ENCODE peak calls at places on chromosomes 4 and X, in four cellular contexts. One of them, this sample, is unnamed.

GRCh38 chr4:144645102-144645469 is 870 bp upstream of the HHIP start:
- DNase-seq in SK-N-SH: peak
- DNase-seq in WTC11: peak
- DNase-seq in GM12878: no peak
- DNase-seq in this sample: no peak

GRCh38 chrX:356385-357034 is 30.2 kb downstream of the PPP2R3B start:
- DNase-seq in SK-N-SH: no peak
- DNase-seq in GM12878: no peak
- DNase-seq in WTC11: no peak
- DNase-seq in this sample: no peak

GRCh38 chr4:176841730-176842129 is 49.0 kb upstream of the VEGFC start:
- DNase-seq in WTC11: no peak
- DNase-seq in GM12878: no peak
- DNase-seq in SK-N-SH: no peak
- DNase-seq in this sample: no peak

GRCh38 chr4:156191382-156191781 is 237.7 kb upstream of the CTSO start:
- DNase-seq in WTC11: no peak
- DNase-seq in GM12878: no peak
- DNase-seq in SK-N-SH: no peak
- DNase-seq in this sample: no peak

GRCh38 chrX:120514236-120514635 is 45.1 kb upstream of the LAMP2 start:
- DNase-seq in SK-N-SH: peak
- DNase-seq in GM12878: no peak
- DNase-seq in WTC11: no peak
- DNase-seq in this sample: peak

GRCh38 chrX:18828832-18829404 is 121.5 kb downstream of the PPEF1 start:
- DNase-seq in GM12878: no peak
- DNase-seq in SK-N-SH: no peak
- DNase-seq in WTC11: no peak
- DNase-seq in this sample: peak

GRCh38 chr4:10013722-10014121 is 7.6 kb downstream of the SLC2A9 start:
- DNase-seq in WTC11: peak
- DNase-seq in SK-N-SH: peak
- DNase-seq in GM12878: no peak
- DNase-seq in this sample: peak

GRCh38 chr4:20422398-20422797 is 170.7 kb downstream of the SLIT2 start:
- DNase-seq in SK-N-SH: peak
- DNase-seq in WTC11: peak
- DNase-seq in GM12878: no peak
- DNase-seq in this sample: peak

GRCh38 chrX:119417842-119418241 is 18.7 kb downstream of the SLC25A43 start:
- DNase-seq in SK-N-SH: no peak
- DNase-seq in GM12878: no peak
- DNase-seq in WTC11: no peak
- DNase-seq in this sample: no peak

GRCh38 chr4:11312389-11312788 is 116.3 kb downstream of the HS3ST1 start:
- DNase-seq in GM12878: no peak
- DNase-seq in SK-N-SH: no peak
- DNase-seq in WTC11: no peak
- DNase-seq in this sample: no peak

GRCh38 chrX:134146493-134146892 is 90.5 kb upstream of the CCDC160 start:
- DNase-seq in SK-N-SH: no peak
- DNase-seq in GM12878: no peak
- DNase-seq in WTC11: no peak
- DNase-seq in this sample: peak

GRCh38 chr4:141560056-141560455 is 76.3 kb upstream of the IL15 start:
- DNase-seq in WTC11: no peak
- DNase-seq in SK-N-SH: no peak
- DNase-seq in GM12878: no peak
- DNase-seq in this sample: no peak
- TF ChIP-seq USF1 in WTC11: no peak
- TF ChIP-seq USF1 in SK-N-SH: no peak
- TF ChIP-seq USF1 in GM12878: no peak
- TF ChIP-seq USF1 in this sample: no peak

DNA sequence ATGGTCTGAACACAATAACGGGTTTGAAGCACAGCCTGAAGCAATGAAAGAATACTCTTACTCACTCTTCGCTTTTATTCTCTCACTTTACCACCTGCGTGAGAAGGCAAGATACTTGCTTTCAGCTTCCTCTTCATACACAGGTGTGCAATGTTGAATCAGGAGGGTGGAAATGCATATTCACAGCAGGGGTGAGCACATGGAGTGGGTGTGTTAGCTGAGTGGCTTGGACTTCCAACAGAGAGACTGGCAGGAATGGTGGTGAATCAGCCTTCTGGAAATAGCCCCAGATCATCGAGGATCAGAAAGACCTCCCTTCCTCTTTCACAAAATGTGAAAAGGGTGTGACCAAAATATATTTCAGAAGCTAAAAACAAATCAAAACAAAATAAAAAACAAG is 521.2 kb downstream of the STIM2 start:
- DNase-seq in GM12878: no peak
- DNase-seq in SK-N-SH: peak
- DNase-seq in WTC11: no peak
- DNase-seq in this sample: no peak
- TF ChIP-seq USF1 in GM12878: no peak
- TF ChIP-seq USF1 in SK-N-SH: no peak
- TF ChIP-seq USF1 in WTC11: no peak
- TF ChIP-seq USF1 in this sample: no peak

GRCh38 chrX:132217203-132218073 is 1.8 kb downstream of the RAP2C start:
- DNase-seq in WTC11: peak
- DNase-seq in GM12878: peak
- DNase-seq in SK-N-SH: peak
- DNase-seq in this sample: peak

GRCh38 chrX:132216283-132216682 is 3.0 kb downstream of the RAP2C start:
- DNase-seq in WTC11: no peak
- DNase-seq in GM12878: no peak
- DNase-seq in SK-N-SH: no peak
- DNase-seq in this sample: no peak

GRCh38 chrX:132216806-132217202 is 2.4 kb downstream of the RAP2C start:
- DNase-seq in SK-N-SH: no peak
- DNase-seq in WTC11: no peak
- DNase-seq in GM12878: no peak
- DNase-seq in this sample: no peak

GRCh38 chrX:132219343-132219768 is at the start of gene RAP2C:
- DNase-seq in GM12878: no peak
- DNase-seq in SK-N-SH: peak
- DNase-seq in WTC11: peak
- DNase-seq in this sample: peak

DNA sequence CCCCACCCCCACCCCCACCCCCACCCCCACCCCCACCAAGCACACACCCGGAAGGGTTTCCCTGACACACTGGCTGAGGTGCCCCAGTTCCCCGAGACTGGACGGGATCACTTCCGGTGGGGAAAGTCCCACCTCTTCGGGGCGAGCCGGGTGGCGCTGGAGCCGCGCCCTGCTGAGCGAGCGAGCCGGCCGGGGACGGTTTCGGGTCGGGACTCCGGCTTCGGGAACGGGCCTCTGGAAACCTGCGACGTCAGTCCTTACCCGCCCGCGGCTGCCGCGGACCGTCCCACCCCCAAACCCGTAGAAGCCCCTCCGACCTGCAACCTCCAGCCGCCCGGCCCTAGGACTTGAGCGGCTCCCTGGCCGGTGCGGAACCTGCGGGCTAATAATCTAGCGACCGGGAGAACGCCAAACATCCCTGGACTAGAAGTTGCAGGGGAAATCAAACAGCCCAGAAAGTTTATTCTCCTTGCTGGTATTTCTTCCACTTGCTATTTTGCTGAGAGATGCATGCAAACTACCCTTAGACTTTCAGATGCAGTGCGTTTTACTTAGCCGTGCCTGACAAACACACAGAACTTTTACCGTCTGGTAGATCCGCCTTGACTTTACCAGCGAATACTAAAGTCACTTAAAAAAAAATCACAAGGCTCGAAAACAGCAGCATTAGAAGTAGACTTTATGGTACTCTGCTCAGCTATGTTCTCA is 993 bp downstream of the RAP2C start:
- DNase-seq in GM12878: peak
- DNase-seq in WTC11: peak
- DNase-seq in SK-N-SH: peak
- DNase-seq in this sample: peak
- TF ChIP-seq USF1 in GM12878: no peak
- TF ChIP-seq USF1 in WTC11: no peak
- TF ChIP-seq USF1 in SK-N-SH: no peak
- TF ChIP-seq USF1 in this sample: no peak

GRCh38 chrX:68758671-68759070 is 70.2 kb upstream of the EFNB1 start:
- DNase-seq in SK-N-SH: no peak
- DNase-seq in WTC11: no peak
- DNase-seq in GM12878: no peak
- DNase-seq in this sample: no peak
- TF ChIP-seq USF1 in SK-N-SH: no peak
- TF ChIP-seq USF1 in WTC11: no peak
- TF ChIP-seq USF1 in GM12878: no peak
- TF ChIP-seq USF1 in this sample: no peak

GRCh38 chr4:185955817-185956542 is 113.0 kb upstream of the TLR3 start:
- DNase-seq in SK-N-SH: peak
- DNase-seq in GM12878: no peak
- DNase-seq in WTC11: peak
- DNase-seq in this sample: no peak

GRCh38 chr4:185956546-185956945 is 112.4 kb upstream of the TLR3 start:
- DNase-seq in GM12878: no peak
- DNase-seq in WTC11: no peak
- DNase-seq in SK-N-SH: peak
- DNase-seq in this sample: no peak

DNA sequence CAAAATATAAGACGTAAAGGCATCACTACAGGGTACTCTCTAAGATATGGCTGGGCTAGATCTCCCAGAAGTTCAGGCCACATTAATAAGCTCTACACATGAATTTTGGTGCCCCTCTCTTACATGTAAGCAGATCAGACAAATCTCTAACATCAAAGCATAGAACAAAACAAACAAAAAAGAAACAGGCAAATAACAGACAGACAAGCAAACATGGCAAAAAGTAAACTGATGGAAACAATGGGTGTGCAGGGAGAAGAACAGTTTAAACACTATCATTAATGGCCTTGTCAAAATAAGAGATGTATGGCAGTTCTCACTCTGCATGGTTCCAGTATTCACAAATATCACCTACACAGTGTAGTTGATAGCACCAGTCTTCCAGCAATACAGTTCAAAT is 110.9 kb upstream of the TLR3 start:
- DNase-seq in WTC11: no peak
- DNase-seq in SK-N-SH: no peak
- DNase-seq in GM12878: no peak
- DNase-seq in this sample: no peak
- TF ChIP-seq USF1 in WTC11: no peak
- TF ChIP-seq USF1 in SK-N-SH: no peak
- TF ChIP-seq USF1 in GM12878: no peak
- TF ChIP-seq USF1 in this sample: no peak

GRCh38 chr4:55554453-55555030 is 7.8 kb upstream of the CLOCK start:
- DNase-seq in WTC11: no peak
- DNase-seq in GM12878: no peak
- DNase-seq in SK-N-SH: peak
- DNase-seq in this sample: peak
- TF ChIP-seq USF1 in WTC11: no peak
- TF ChIP-seq USF1 in GM12878: no peak
- TF ChIP-seq USF1 in SK-N-SH: no peak
- TF ChIP-seq USF1 in this sample: no peak

GRCh38 chr4:159358226-159358625 is 255.3 kb downstream of the RAPGEF2 start:
- DNase-seq in WTC11: no peak
- DNase-seq in SK-N-SH: no peak
- DNase-seq in GM12878: no peak
- DNase-seq in this sample: no peak

GRCh38 chr4:159355456-159355855 is 252.6 kb downstream of the RAPGEF2 start:
- DNase-seq in SK-N-SH: no peak
- DNase-seq in GM12878: no peak
- DNase-seq in WTC11: no peak
- DNase-seq in this sample: no peak

GRCh38 chr4:159357350-159357749 is 254.5 kb downstream of the RAPGEF2 start:
- DNase-seq in WTC11: no peak
- DNase-seq in GM12878: no peak
- DNase-seq in SK-N-SH: no peak
- DNase-seq in this sample: no peak

GRCh38 chr4:159363376-159363775 is 260.5 kb downstream of the RAPGEF2 start:
- DNase-seq in GM12878: no peak
- DNase-seq in SK-N-SH: no peak
- DNase-seq in WTC11: no peak
- DNase-seq in this sample: no peak

GRCh38 chr4:159360549-159360948 is 257.7 kb downstream of the RAPGEF2 start:
- DNase-seq in GM12878: no peak
- DNase-seq in SK-N-SH: no peak
- DNase-seq in WTC11: no peak
- DNase-seq in this sample: no peak
- TF ChIP-seq USF1 in GM12878: no peak
- TF ChIP-seq USF1 in SK-N-SH: no peak
- TF ChIP-seq USF1 in WTC11: no peak
- TF ChIP-seq USF1 in this sample: no peak